ENCODE peak calls at places on chromosomes 11 and 22, in nine cellular contexts. S, J, G, E, C, K, D, A and T are unnamed samples.

GRCh38 chr11:131463609-131464008 is 93.2 kb downstream of the NTM start:
- DNase-seq in S (no peak), J (no peak), G (no peak), E (no peak), C (no peak), K (no peak), D (no peak), A (no peak), T (no peak)

GRCh38 chr11:63504933-63505586 is 824 bp upstream of the LGALS12 start:
- DNase-seq in S (no peak), J (no peak), G (no peak), E (no peak), C (no peak), K (no peak), D (no peak), A (peak), T (peak)

GRCh38 chr11:77710358-77710757 is 72.8 kb upstream of the CLNS1A start:
- DNase-seq in S (no peak), J (peak), G (peak), E (no peak), C (no peak), K (no peak), D (no peak), A (no peak), T (no peak)

GRCh38 chr11:34593085-34593484 is 27.8 kb upstream of the EHF start:
- DNase-seq in S (no peak), J (no peak), G (no peak), E (no peak), C (no peak), K (no peak), D (no peak), A (no peak), T (no peak)

GRCh38 chr11:64255135-64256128 is 4.1 kb downstream of the PLCB3 start:
- DNase-seq in S (no peak), J (no peak), G (no peak), E (no peak), C (no peak), K (no peak), D (no peak), A (no peak), T (no peak)

GRCh38 chr11:121723261-121723741 is 270.5 kb upstream of the SORL1-AS1 start:
- DNase-seq in S (peak), J (peak), G (peak), E (no peak), C (no peak), K (no peak), D (peak), A (peak), T (peak)

GRCh38 chr11:61357233-61357893 is 4.3 kb downstream of the CYB561A3 start:
- DNase-seq in S (no peak), J (no peak), G (no peak), E (no peak), C (no peak), K (no peak), D (no peak), A (no peak), T (no peak)

GRCh38 chr11:40293655-40294342 is 1165.7 kb downstream of the LRRC4C start:
- DNase-seq in S (peak), J (peak), G (peak), E (peak), C (peak), K (no peak), D (peak), A (peak), T (peak)

GRCh38 chr22:34814260-34814659 is 251.7 kb upstream of the ISX start:
- DNase-seq in S (no peak), J (peak), G (peak), E (no peak), C (no peak), K (no peak), D (no peak), A (no peak), T (no peak)

GRCh38 chr11:18209058-18209457 is 27.5 kb downstream of the SAA4 start:
- DNase-seq in S (no peak), J (no peak), G (no peak), E (no peak), C (no peak), K (no peak), D (peak), A (no peak), T (peak)

GRCh38 chr11:75492181-75492820 is 33.4 kb downstream of the GDPD5 start:
- DNase-seq in S (no peak), J (peak), G (no peak), E (peak), C (no peak), K (no peak), D (peak), A (no peak), T (no peak)

GRCh38 chr22:40352763-40353162 is 6.5 kb downstream of the ADSL start:
- DNase-seq in S (no peak), J (no peak), G (no peak), E (no peak), C (no peak), K (no peak), D (no peak), A (no peak), T (no peak)

GRCh38 chr11:74269161-74269809 is 42.2 kb downstream of the P4HA3 start:
- DNase-seq in S (no peak), J (no peak), G (peak), E (no peak), C (no peak), K (no peak), D (no peak), A (no peak), T (no peak)

GRCh38 chr22:29205598-29206371 is at the start of gene EMID1:
- DNase-seq in S (no peak), J (peak), G (no peak), E (peak), C (no peak), K (no peak), D (peak), A (peak), T (peak)

GRCh38 chr11:126816655-126817054 is 183.9 kb downstream of the KIRREL3 start:
- DNase-seq in S (no peak), J (peak), G (peak), E (no peak), C (no peak), K (no peak), D (no peak), A (peak), T (no peak)

GRCh38 chr11:127191689-127192088 is 191.1 kb upstream of the KIRREL3 start:
- DNase-seq in S (no peak), J (no peak), G (no peak), E (no peak), C (no peak), K (no peak), D (no peak), A (no peak), T (no peak)

GRCh38 chr11:134587345-134587744 is 175.3 kb upstream of the B3GAT1 start:
- DNase-seq in S (no peak), J (no peak), G (no peak), E (no peak), C (no peak), K (no peak), D (no peak), A (no peak), T (no peak)

GRCh38 chr22:24329453-24329852 is 58.8 kb downstream of the SPECC1L start:
- DNase-seq in S (no peak), J (no peak), G (no peak), E (no peak), C (no peak), K (no peak), D (no peak), A (no peak), T (no peak)

GRCh38 chr22:40469181-40469580 is 98.8 kb downstream of the SGSM3 start:
- DNase-seq in S (no peak), J (no peak), G (no peak), E (no peak), C (no peak), K (no peak), D (no peak), A (no peak), T (no peak)

GRCh38 chr11:64181506-64182411 is 4.2 kb upstream of the STIP1 start:
- DNase-seq in S (peak), J (peak), G (peak), E (peak), C (peak), K (peak), D (peak), A (peak), T (peak)

GRCh38 chr11:77287136-77287535 is 14.3 kb downstream of the GDPD4 start:
- DNase-seq in S (no peak), J (peak), G (peak), E (no peak), C (no peak), K (no peak), D (no peak), A (no peak), T (no peak)

GRCh38 chr11:118338637-118339061 is 3.9 kb downstream of the CD3D start:
- DNase-seq in S (no peak), J (no peak), G (no peak), E (peak), C (no peak), K (no peak), D (peak), A (peak), T (no peak)

GRCh38 chr22:38244106-38244505 is 28.7 kb downstream of the TMEM184B start:
- DNase-seq in S (no peak), J (no peak), G (no peak), E (no peak), C (no peak), K (no peak), D (no peak), A (no peak), T (no peak)

GRCh38 chr22:48895341-48895740 is 932.3 kb downstream of the BRD1 start:
- DNase-seq in S (no peak), J (no peak), G (no peak), E (no peak), C (no peak), K (no peak), D (peak), A (no peak), T (peak)

GRCh38 chr11:93249437-93250210 is 51.8 kb upstream of the SLC36A4 start:
- DNase-seq in S (no peak), J (no peak), G (no peak), E (no peak), C (no peak), K (no peak), D (no peak), A (no peak), T (no peak)